ENCODE peak calls at places on chromosomes 2 and 18, in seven cellular contexts. One of them, this sample, is unnamed.

GRCh38 chr2:162111958-162112850 is 38.2 kb upstream of the DPP4 start:
- DNase-seq in GM13976: no peak
- DNase-seq in stimulated activated CD4-positive, alpha-beta T cell treated with anti-CD3 and anti-CD28 coated beads, Interleukin-1b, Interleukin-23, amount 100 ng/mL, for 1 hour: no peak
- DNase-seq in lower lobe of right lung: no peak
- DNase-seq in NCI-H526 treated with DMSO at 0.1 percent for 48 hours: no peak
- DNase-seq in HepG2: peak
- DNase-seq in heart left ventricle: no peak
- DNase-seq in this sample: no peak

GRCh38 chr18:72811047-72811446 is 56.7 kb downstream of the NETO1 start:
- DNase-seq in GM13976: no peak
- DNase-seq in stimulated activated CD4-positive, alpha-beta T cell treated with anti-CD3 and anti-CD28 coated beads, Interleukin-1b, Interleukin-23, amount 100 ng/mL, for 1 hour: no peak
- DNase-seq in lower lobe of right lung: no peak
- DNase-seq in NCI-H526 treated with DMSO at 0.1 percent for 48 hours: no peak
- DNase-seq in HepG2: no peak
- DNase-seq in heart left ventricle: no peak
- DNase-seq in this sample: no peak

GRCh38 chr2:156031121-156031520 is 301.4 kb downstream of the NR4A2 start:
- DNase-seq in GM13976: no peak
- DNase-seq in stimulated activated CD4-positive, alpha-beta T cell treated with anti-CD3 and anti-CD28 coated beads, Interleukin-1b, Interleukin-23, amount 100 ng/mL, for 1 hour: no peak
- DNase-seq in lower lobe of right lung: no peak
- DNase-seq in NCI-H526 treated with DMSO at 0.1 percent for 48 hours: no peak
- DNase-seq in HepG2: no peak
- DNase-seq in heart left ventricle: no peak
- DNase-seq in this sample: no peak

GRCh38 chr2:38740851-38741541 is 10.2 kb downstream of the SRSF7 start:
- DNase-seq in GM13976: no peak
- DNase-seq in stimulated activated CD4-positive, alpha-beta T cell treated with anti-CD3 and anti-CD28 coated beads, Interleukin-1b, Interleukin-23, amount 100 ng/mL, for 1 hour: no peak
- DNase-seq in lower lobe of right lung: no peak
- DNase-seq in NCI-H526 treated with DMSO at 0.1 percent for 48 hours: no peak
- DNase-seq in HepG2: peak
- DNase-seq in heart left ventricle: no peak
- DNase-seq in this sample: no peak

GRCh38 chr2:168552450-168552856 is 96.4 kb downstream of the CERS6 start:
- DNase-seq in GM13976: peak
- DNase-seq in stimulated activated CD4-positive, alpha-beta T cell treated with anti-CD3 and anti-CD28 coated beads, Interleukin-1b, Interleukin-23, amount 100 ng/mL, for 1 hour: no peak
- DNase-seq in lower lobe of right lung: peak
- DNase-seq in NCI-H526 treated with DMSO at 0.1 percent for 48 hours: peak
- DNase-seq in HepG2: no peak
- DNase-seq in heart left ventricle: no peak
- DNase-seq in this sample: no peak

GRCh38 chr18:68604256-68604655 is 110.7 kb downstream of the TMX3 start:
- DNase-seq in GM13976: no peak
- DNase-seq in stimulated activated CD4-positive, alpha-beta T cell treated with anti-CD3 and anti-CD28 coated beads, Interleukin-1b, Interleukin-23, amount 100 ng/mL, for 1 hour: no peak
- DNase-seq in lower lobe of right lung: no peak
- DNase-seq in NCI-H526 treated with DMSO at 0.1 percent for 48 hours: no peak
- DNase-seq in HepG2: no peak
- DNase-seq in heart left ventricle: no peak
- DNase-seq in this sample: peak

GRCh38 chr2:9106338-9107167 is 100.1 kb upstream of the ASAP2 start:
- DNase-seq in GM13976: no peak
- DNase-seq in stimulated activated CD4-positive, alpha-beta T cell treated with anti-CD3 and anti-CD28 coated beads, Interleukin-1b, Interleukin-23, amount 100 ng/mL, for 1 hour: no peak
- DNase-seq in lower lobe of right lung: no peak
- DNase-seq in NCI-H526 treated with DMSO at 0.1 percent for 48 hours: no peak
- DNase-seq in HepG2: no peak
- DNase-seq in heart left ventricle: no peak
- DNase-seq in this sample: no peak

GRCh38 chr18:49725809-49726514 is 87.4 kb downstream of the ACAA2 start:
- DNase-seq in GM13976: no peak
- DNase-seq in stimulated activated CD4-positive, alpha-beta T cell treated with anti-CD3 and anti-CD28 coated beads, Interleukin-1b, Interleukin-23, amount 100 ng/mL, for 1 hour: no peak
- DNase-seq in lower lobe of right lung: no peak
- DNase-seq in NCI-H526 treated with DMSO at 0.1 percent for 48 hours: no peak
- DNase-seq in HepG2: peak
- DNase-seq in heart left ventricle: peak
- DNase-seq in this sample: peak

GRCh38 chr2:223100061-223100511 is 48.1 kb downstream of the KCNE4 start:
- DNase-seq in GM13976: no peak
- DNase-seq in stimulated activated CD4-positive, alpha-beta T cell treated with anti-CD3 and anti-CD28 coated beads, Interleukin-1b, Interleukin-23, amount 100 ng/mL, for 1 hour: no peak
- DNase-seq in lower lobe of right lung: peak
- DNase-seq in NCI-H526 treated with DMSO at 0.1 percent for 48 hours: no peak
- DNase-seq in HepG2: no peak
- DNase-seq in heart left ventricle: peak
- DNase-seq in this sample: no peak

GRCh38 chr2:159926695-159927094 is 128.7 kb upstream of the CD302 start:
- DNase-seq in GM13976: no peak
- DNase-seq in stimulated activated CD4-positive, alpha-beta T cell treated with anti-CD3 and anti-CD28 coated beads, Interleukin-1b, Interleukin-23, amount 100 ng/mL, for 1 hour: no peak
- DNase-seq in lower lobe of right lung: no peak
- DNase-seq in NCI-H526 treated with DMSO at 0.1 percent for 48 hours: no peak
- DNase-seq in HepG2: no peak
- DNase-seq in heart left ventricle: no peak
- DNase-seq in this sample: no peak

GRCh38 chr2:148021059-148021985 is at the start of gene MBD5:
- DNase-seq in GM13976: peak
- DNase-seq in stimulated activated CD4-positive, alpha-beta T cell treated with anti-CD3 and anti-CD28 coated beads, Interleukin-1b, Interleukin-23, amount 100 ng/mL, for 1 hour: peak
- DNase-seq in lower lobe of right lung: peak
- DNase-seq in NCI-H526 treated with DMSO at 0.1 percent for 48 hours: no peak
- DNase-seq in HepG2: peak
- DNase-seq in heart left ventricle: peak
- DNase-seq in this sample: peak

GRCh38 chr18:60684843-60685513 is 312.4 kb upstream of the MC4R start:
- DNase-seq in GM13976: peak
- DNase-seq in stimulated activated CD4-positive, alpha-beta T cell treated with anti-CD3 and anti-CD28 coated beads, Interleukin-1b, Interleukin-23, amount 100 ng/mL, for 1 hour: no peak
- DNase-seq in lower lobe of right lung: no peak
- DNase-seq in NCI-H526 treated with DMSO at 0.1 percent for 48 hours: peak
- DNase-seq in HepG2: peak
- DNase-seq in heart left ventricle: no peak
- DNase-seq in this sample: no peak

GRCh38 chr2:174365583-174365982 is 29.9 kb upstream of the SCRN3 start:
- DNase-seq in GM13976: no peak
- DNase-seq in stimulated activated CD4-positive, alpha-beta T cell treated with anti-CD3 and anti-CD28 coated beads, Interleukin-1b, Interleukin-23, amount 100 ng/mL, for 1 hour: no peak
- DNase-seq in lower lobe of right lung: no peak
- DNase-seq in NCI-H526 treated with DMSO at 0.1 percent for 48 hours: no peak
- DNase-seq in HepG2: no peak
- DNase-seq in heart left ventricle: no peak
- DNase-seq in this sample: no peak

This sample was measured in AG09319.